ENCODE peak calls at places on chromosomes 7 and 10, in nine cellular contexts. B is GM12865, A is ovary, Z is GM12878, N is uterus, V is mesothelial cell of epicardium, L is neural progenitor cell, S is RWPE1, K is mucosa of descending colon. H is an unnamed sample.
A peak's percentile ranks its signal among the peaks of the same experiment; 100 is the strongest.

GRCh38 chr10:14532473-14533251 is 201.9 kb upstream of the FRMD4A start:
- DNase-seq in V (no peak), K (peak; percentile 67), Z (no peak), B (no peak), N (no peak), A (no peak), L (no peak), S (peak; percentile 82), H (no peak)

GRCh38 chr7:42429339-42429738 is 192.3 kb upstream of the GLI3 start:
- DNase-seq in L (no peak), S (no peak), B (no peak), Z (no peak), A (no peak), N (no peak), V (no peak), K (no peak), H (no peak)

GRCh38 chr7:1654111-1654510 is 16.0 kb upstream of the ELFN1 start:
- DNase-seq in L (no peak), B (no peak), V (no peak), Z (no peak), S (no peak), K (no peak), A (no peak), N (no peak), H (no peak)

GRCh38 chr7:148847815-148848726 is 36.0 kb downstream of the EZH2 start:
- DNase-seq in B (no peak), L (no peak), A (no peak), Z (no peak), K (no peak), V (no peak), S (no peak), N (no peak), H (no peak)

GRCh38 chr10:11195017-11195586 is 177.4 kb downstream of the CELF2 start:
- DNase-seq in N (no peak), A (no peak), B (peak; percentile 36), S (no peak), L (no peak), Z (no peak), V (no peak), K (no peak), H (no peak)

GRCh38 chr10:116115233-116115632 is 157.8 kb downstream of the GFRA1 start:
- DNase-seq in Z (no peak), K (no peak), S (no peak), A (no peak), L (no peak), V (no peak), N (no peak), B (no peak), H (no peak)

GRCh38 chr10:73247509-73248258 is 629 bp upstream of the DNAJC9 start:
- DNase-seq in V (no peak), Z (no peak), L (no peak), B (peak; percentile 36), N (no peak), S (no peak), A (no peak), K (no peak), H (no peak)

GRCh38 chr10:6035926-6036575 is 26.1 kb downstream of the IL2RA start:
- DNase-seq in L (peak; percentile 9), B (no peak), V (no peak), Z (no peak), S (no peak), K (no peak), A (no peak), N (no peak), H (no peak)

GRCh38 chr7:138981332-138982203 is at the start of gene KIAA1549:
- DNase-seq in A (peak; percentile 80), L (peak; percentile 92), B (peak; percentile 83), N (peak; percentile 68), Z (no peak), V (peak; percentile 78), S (peak; percentile 66), K (peak; percentile 83), H (peak; percentile 61)

GRCh38 chr10:58335306-58336005 is 650 bp downstream of the UBE2D1 start:
- DNase-seq in A (no peak), L (peak; percentile 33), K (peak; percentile 68), B (peak; percentile 25), N (peak; percentile 32), Z (no peak), S (peak; percentile 62), V (no peak), H (no peak)

GRCh38 chr7:108716783-108717182 is 147.1 kb downstream of the DNAJB9 start:
- DNase-seq in Z (no peak), L (no peak), B (no peak), V (no peak), K (no peak), S (no peak), N (no peak), A (no peak), H (no peak)

GRCh38 chr7:74475987-74476350 is 22.3 kb downstream of the GTF2IRD1 start:
- DNase-seq in L (no peak), N (no peak), S (peak; percentile 31), A (no peak), B (no peak), K (no peak), V (no peak), Z (no peak), H (no peak)

GRCh38 chr7:32921896-32922295 is 30.3 kb upstream of the KBTBD2 start:
- DNase-seq in Z (no peak), K (no peak), B (no peak), S (no peak), A (no peak), N (no peak), L (no peak), V (no peak), H (no peak)

GRCh38 chr7:49486974-49487919 is 286.2 kb upstream of the VWC2 start:
- DNase-seq in L (no peak), V (no peak), K (no peak), B (no peak), S (no peak), N (no peak), Z (no peak), A (no peak), H (no peak)
- TF ChIP-seq CTCF in L (peak; percentile 23), V (no peak), K (no peak), B (no peak), S (no peak), N (no peak), Z (no peak), A (no peak), H (no peak)

GRCh38 chr7:91055219-91055618 is 209.0 kb upstream of the FZD1 start:
- DNase-seq in A (no peak), S (no peak), K (no peak), B (no peak), L (no peak), V (no peak), N (no peak), Z (no peak), H (no peak)
- TF ChIP-seq CTCF in A (no peak), S (peak; percentile 26), K (no peak), B (no peak), L (peak; percentile 30), V (no peak), N (no peak), Z (no peak), H (no peak)

DNA sequence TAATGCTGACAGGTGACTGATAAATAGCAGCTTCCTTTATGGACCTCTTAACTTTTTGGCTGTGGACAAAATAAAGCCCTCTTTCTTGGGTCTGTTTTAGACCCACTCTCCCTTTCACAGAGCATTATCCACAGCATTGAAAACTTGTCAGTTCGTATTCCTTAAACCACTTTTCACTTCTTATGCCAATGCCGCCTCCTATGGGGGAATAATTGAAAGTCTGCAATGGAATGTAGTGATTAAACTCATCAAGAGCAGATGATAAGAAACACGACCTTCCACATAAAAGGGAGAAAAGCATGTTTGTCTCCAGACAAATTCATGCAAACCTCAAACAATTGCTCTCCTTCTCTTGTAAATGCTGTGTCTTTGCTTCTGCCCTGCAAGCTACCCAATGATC is 153.4 kb downstream of the SORCS1 start:
- DNase-seq in N (no peak), V (no peak), L (peak; percentile 24), S (no peak), K (no peak), B (peak; percentile 6), Z (no peak), A (no peak), H (no peak)
- TF ChIP-seq CTCF in N (no peak), V (no peak), L (peak; percentile 40), S (no peak), K (no peak), B (no peak), Z (no peak), A (no peak), H (no peak)

DNA sequence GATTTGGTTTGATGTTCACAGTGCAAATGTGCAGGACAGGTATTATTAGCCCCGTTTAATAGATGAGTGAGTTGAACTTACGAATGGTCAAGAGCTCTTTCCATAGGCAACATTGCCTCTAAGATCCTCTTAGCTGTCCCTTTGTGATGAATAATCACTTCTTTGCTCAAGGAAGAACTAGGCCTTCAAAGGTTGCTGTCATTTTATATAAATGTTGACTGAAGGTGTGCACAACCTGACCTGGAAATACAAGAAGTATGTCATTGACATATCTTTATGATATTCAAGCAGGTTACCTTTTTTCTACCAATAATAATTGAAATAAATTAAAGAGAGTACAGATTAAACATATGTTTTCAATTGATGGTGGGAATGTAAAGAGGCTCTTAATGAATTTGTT is 48.5 kb upstream of the GLCCI1 start:
- DNase-seq in A (no peak), Z (no peak), N (no peak), S (no peak), L (no peak), V (no peak), B (no peak), K (no peak), H (no peak)
- TF ChIP-seq CTCF in A (no peak), Z (no peak), N (no peak), S (no peak), L (no peak), V (no peak), B (no peak), K (no peak), H (no peak)

H was measured in activated B cell treated with CpG ODN at 0.5 μM for 24 hours.